ENCODE peak calls at places on chromosomes 16 and 17, in six cellular contexts. E is adrenal gland; J is iPS DF 6.9; D is GM23338; A is effector memory CD4-positive, alpha-beta T cell; P is HCT116. L is an unnamed sample.

GRCh38 chr17:13601776-13602551 is at the start of gene HS3ST3A1:
- DNase-seq in P (no peak), A (no peak), E (peak; percentile 41), D (peak; percentile 94), J (peak; percentile 61), L (no peak)

GRCh38 chr16:53784312-53784711 is 80.4 kb downstream of the FTO start:
- DNase-seq in A (no peak), P (no peak), J (no peak), E (no peak), D (no peak), L (no peak)

GRCh38 chr16:47978491-47979490 is 177.0 kb downstream of the ABCC12 start:
- DNase-seq in D (peak; percentile 8), P (no peak), J (no peak), A (no peak), E (no peak), L (no peak)

GRCh38 chr16:85908444-85908843 is 9.5 kb downstream of the IRF8 start:
- DNase-seq in E (no peak), J (no peak), P (no peak), D (no peak), A (no peak), L (no peak)

GRCh38 chr17:41377546-41377945 is 4.6 kb downstream of the KRT34 start:
- DNase-seq in A (no peak), J (no peak), P (no peak), D (peak; percentile 4), E (no peak), L (no peak)

GRCh38 chr16:46747777-46748651 is at the start of gene MYLK3:
- DNase-seq in D (peak; percentile 78), A (no peak), P (no peak), J (peak; percentile 25), E (no peak), L (no peak)

GRCh38 chr16:87003414-87003755 is 313.8 kb downstream of the C16orf95 start:
- DNase-seq in J (no peak), P (no peak), A (no peak), D (no peak), E (no peak), L (no peak)

GRCh38 chr16:81863630-81864352 is 84.7 kb downstream of the PLCG2 start:
- DNase-seq in D (peak; percentile 58), E (no peak), J (no peak), P (no peak), A (no peak), L (no peak)

GRCh38 chr16:89358030-89359005 is 132.0 kb downstream of the ANKRD11 start:
- DNase-seq in A (peak; percentile 26), D (no peak), P (no peak), J (no peak), E (no peak), L (no peak)

GRCh38 chr16:60217787-60218186 is 1483.7 kb upstream of the GOT2 start:
- DNase-seq in D (peak; percentile 46), E (no peak), A (no peak), J (no peak), P (no peak), L (no peak)

GRCh38 chr16:77364770-77365169 is 70.1 kb downstream of the ADAMTS18 start:
- DNase-seq in D (no peak), P (no peak), A (no peak), J (no peak), E (no peak), L (no peak)

GRCh38 chr17:21162394-21162775 is 35.6 kb downstream of the DHRS7B start:
- DNase-seq in D (no peak), P (no peak), E (no peak), J (no peak), A (no peak), L (no peak)

GRCh38 chr17:66508896-66509843 is 206.8 kb downstream of the PRKCA start:
- DNase-seq in J (no peak), P (peak; percentile 90), D (no peak), E (peak; percentile 71), A (no peak), L (peak; percentile 52)

GRCh38 chr16:89700649-89701424 is 668 bp downstream of the SPATA2L start:
- DNase-seq in A (peak; percentile 42), J (no peak), D (peak; percentile 81), E (no peak), P (no peak), L (peak; percentile 87)

GRCh38 chr17:36858119-36859002 is 78.9 kb upstream of the LHX1 start:
- DNase-seq in J (no peak), P (no peak), E (no peak), A (no peak), D (no peak), L (no peak)

GRCh38 chr16:83619381-83620150 is 188.2 kb upstream of the HSBP1 start:
- DNase-seq in E (no peak), P (no peak), D (no peak), A (no peak), J (no peak), L (no peak)

GRCh38 chr16:7921360-7921759 is 588.7 kb downstream of the RBFOX1 start:
- DNase-seq in E (no peak), P (no peak), A (no peak), D (peak; percentile 30), J (no peak), L (no peak)

GRCh38 chr16:49345829-49346228 is 27.8 kb upstream of the C16orf78 start:
- DNase-seq in A (no peak), J (no peak), D (peak; percentile 78), E (no peak), P (no peak), L (no peak)

GRCh38 chr17:29567362-29568330 is 809 bp upstream of the ABHD15 start:
- DNase-seq in P (peak; percentile 27), E (peak; percentile 70), D (peak; percentile 87), A (peak; percentile 68), J (no peak), L (peak; percentile 82)

GRCh38 chr16:50548659-50549560 is 714 bp downstream of the NKD1 start:
- DNase-seq in P (no peak), A (no peak), E (peak; percentile 17), J (no peak), D (peak; percentile 32), L (peak; percentile 60)

GRCh38 chr16:50408001-50408400 is 39.2 kb upstream of the BRD7 start:
- DNase-seq in D (no peak), A (no peak), P (no peak), E (no peak), J (no peak), L (no peak)

GRCh38 chr16:27369806-27370205 is 32.2 kb upstream of the IL21R start:
- DNase-seq in D (no peak), J (no peak), A (no peak), E (peak; percentile 12), P (no peak), L (no peak)

GRCh38 chr17:32852811-32853210 is 24.1 kb downstream of the MYO1D start:
- DNase-seq in A (no peak), D (no peak), J (no peak), E (no peak), P (no peak), L (no peak)

GRCh38 chr17:32854834-32855389 is 22.0 kb downstream of the MYO1D start:
- DNase-seq in P (no peak), A (no peak), D (no peak), E (no peak), J (no peak), L (no peak)

GRCh38 chr17:32849879-32850278 is 27.0 kb downstream of the MYO1D start:
- DNase-seq in P (no peak), J (no peak), E (no peak), D (no peak), A (no peak), L (no peak)

GRCh38 chr17:32855620-32856019 is 21.3 kb downstream of the MYO1D start:
- DNase-seq in A (no peak), J (no peak), D (no peak), P (no peak), E (no peak), L (no peak)

DNA sequence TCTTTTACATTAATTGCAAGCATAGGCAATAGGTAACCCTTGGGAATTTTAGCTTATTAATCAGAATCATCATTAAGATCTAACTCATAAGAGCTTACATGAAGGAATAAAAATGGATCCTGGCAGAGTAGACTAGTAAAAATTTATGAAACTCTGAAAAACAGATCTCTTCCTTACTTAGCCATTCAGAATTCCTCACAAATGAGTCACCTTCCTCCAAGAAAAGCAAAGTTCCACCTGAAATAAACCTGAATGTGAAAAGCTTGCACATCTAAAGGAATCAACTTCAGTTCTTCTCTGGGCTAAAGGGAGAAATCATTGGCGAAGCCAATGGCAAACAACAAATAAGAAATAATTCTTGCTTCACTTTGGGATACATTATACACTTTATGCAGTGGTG is 22.7 kb downstream of the MYO1D start:
- DNase-seq in P (peak; percentile 3), J (no peak), A (no peak), E (no peak), D (peak; percentile 35), L (no peak)
- H3K4me1 ChIP-seq in P (peaks cover 14% of the 10 kb centered on the region), J (peaks cover 3% of the 10 kb centered on the region), A (no peaks in the 10 kb centered on the region), E (no peaks in the 10 kb centered on the region), D (peaks cover 14% of the 10 kb centered on the region), L (peaks cover 5% of the 10 kb centered on the region)

GRCh38 chr16:29863669-29863984 is 601 bp upstream of the CDIPT start:
- DNase-seq in A (no peak), P (no peak), D (no peak), J (no peak), E (no peak), L (no peak)
- H3K4me3 ChIP-seq in A (no peak overlapping the region), P (peak overlapping the region; percentile 89), D (peak overlapping the region; percentile 96), J (no peak overlapping the region), E (no peak overlapping the region), L (no peak overlapping the region)

GRCh38 chr16:2044541-2044940 is 3.1 kb downstream of the NTHL1 start:
- DNase-seq in J (no peak), D (no peak), E (no peak), P (no peak), A (no peak), L (peak; percentile 54)
- H3K4me1 ChIP-seq in J (peaks cover 2% of the 10 kb centered on the region), D (peaks cover 10% of the 10 kb centered on the region), E (peaks cover 6% of the 10 kb centered on the region), P (peaks cover 11% of the 10 kb centered on the region), A (peaks cover 17% of the 10 kb centered on the region), L (no peaks in the 10 kb centered on the region)

DNA sequence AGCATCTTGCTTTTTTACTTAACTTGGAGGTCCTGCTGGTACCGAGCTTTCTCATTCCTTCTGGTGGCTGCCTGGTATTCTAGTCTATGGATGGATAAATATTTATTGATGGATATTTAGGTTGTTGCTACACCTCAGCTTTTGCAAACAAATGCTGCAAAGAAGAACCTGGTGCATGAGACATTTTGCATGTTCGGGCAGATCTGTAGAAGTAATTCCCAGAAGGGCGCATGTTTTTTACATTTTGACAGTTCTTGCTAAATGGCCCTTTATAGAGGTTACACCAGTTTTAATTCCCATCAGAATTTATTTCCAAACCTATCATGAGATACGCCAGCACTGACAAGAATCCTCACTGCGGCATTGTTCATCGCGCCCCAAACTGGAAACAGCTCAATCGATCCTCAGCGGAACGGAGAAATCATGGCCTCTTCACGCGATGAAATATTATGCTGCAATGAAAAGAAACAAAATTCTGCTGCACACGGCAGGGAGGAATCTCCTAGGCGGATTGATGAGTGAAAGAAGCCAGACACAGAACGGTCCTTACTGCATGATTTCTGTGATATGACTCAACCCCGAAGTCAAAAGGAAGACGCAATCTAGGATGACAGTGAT is 68.0 kb upstream of the CREBBP start:
- DNase-seq in J (no peak), E (no peak), P (no peak), A (no peak), D (no peak), L (no peak)
- H3K4me3 ChIP-seq in J (no peak overlapping the region), E (no peak overlapping the region), P (no peak overlapping the region), A (no peak overlapping the region), D (no peak overlapping the region), L (no peak overlapping the region)

L was measured in pancreas.